ENCODE peak calls at places on chromosomes 11 and 22, in five cellular contexts. One of them, this sample, is unnamed.

GRCh38 chr11:47889714-47890441 is 41.7 kb upstream of the NUP160 start:
- DNase-seq in transverse colon: no peak
- DNase-seq in endodermal cell: no peak
- DNase-seq in kidney: no peak
- DNase-seq in cardiac muscle cell: no peak
- DNase-seq in this sample: no peak

GRCh38 chr11:12270817-12271216 is 106.6 kb upstream of the PARVA start:
- DNase-seq in transverse colon: no peak
- DNase-seq in endodermal cell: no peak
- DNase-seq in kidney: no peak
- DNase-seq in cardiac muscle cell: no peak
- DNase-seq in this sample: no peak

GRCh38 chr11:27571151-27571840 is 64.7 kb upstream of the LIN7C start:
- DNase-seq in transverse colon: no peak
- DNase-seq in endodermal cell: no peak
- DNase-seq in kidney: no peak
- DNase-seq in cardiac muscle cell: peak
- DNase-seq in this sample: no peak

GRCh38 chr11:68956547-68957254 is 24.1 kb downstream of the MRGPRD start:
- DNase-seq in transverse colon: no peak
- DNase-seq in endodermal cell: no peak
- DNase-seq in kidney: no peak
- DNase-seq in cardiac muscle cell: no peak
- DNase-seq in this sample: no peak

GRCh38 chr11:116874251-116874650 is 36.8 kb upstream of the APOA1 start:
- DNase-seq in transverse colon: no peak
- DNase-seq in endodermal cell: no peak
- DNase-seq in kidney: no peak
- DNase-seq in cardiac muscle cell: no peak
- DNase-seq in this sample: no peak

GRCh38 chr22:44024288-44024908 is at the start of gene PARVB:
- DNase-seq in transverse colon: peak
- DNase-seq in endodermal cell: peak
- DNase-seq in kidney: peak
- DNase-seq in cardiac muscle cell: peak
- DNase-seq in this sample: peak

GRCh38 chr11:131749100-131749499 is 378.7 kb downstream of the NTM start:
- DNase-seq in transverse colon: no peak
- DNase-seq in endodermal cell: no peak
- DNase-seq in kidney: no peak
- DNase-seq in cardiac muscle cell: no peak
- DNase-seq in this sample: no peak

GRCh38 chr11:117851852-117852251 is 24.6 kb downstream of the FXYD6 start:
- DNase-seq in transverse colon: no peak
- DNase-seq in endodermal cell: no peak
- DNase-seq in kidney: peak
- DNase-seq in cardiac muscle cell: no peak
- DNase-seq in this sample: no peak

GRCh38 chr11:131389582-131389981 is 19.2 kb downstream of the NTM start:
- DNase-seq in transverse colon: no peak
- DNase-seq in endodermal cell: no peak
- DNase-seq in kidney: no peak
- DNase-seq in cardiac muscle cell: no peak
- DNase-seq in this sample: no peak

GRCh38 chr11:123063396-123064267 is 1.7 kb upstream of the HSPA8 start:
- DNase-seq in transverse colon: peak
- DNase-seq in endodermal cell: no peak
- DNase-seq in kidney: no peak
- DNase-seq in cardiac muscle cell: no peak
- DNase-seq in this sample: peak

GRCh38 chr11:22828373-22828772 is 1.2 kb downstream of the SVIP start:
- DNase-seq in transverse colon: no peak
- DNase-seq in endodermal cell: no peak
- DNase-seq in kidney: no peak
- DNase-seq in cardiac muscle cell: no peak
- DNase-seq in this sample: peak

GRCh38 chr11:128772814-128773213 is 78.9 kb downstream of the FLI1 start:
- DNase-seq in transverse colon: peak
- DNase-seq in endodermal cell: no peak
- DNase-seq in kidney: peak
- DNase-seq in cardiac muscle cell: no peak
- DNase-seq in this sample: peak

GRCh38 chr22:35043251-35043931 is 22.6 kb upstream of the ISX start:
- DNase-seq in transverse colon: peak
- DNase-seq in endodermal cell: peak
- DNase-seq in kidney: no peak
- DNase-seq in cardiac muscle cell: peak
- DNase-seq in this sample: peak

GRCh38 chr11:14587203-14587602 is 56.4 kb upstream of the PDE3B start:
- DNase-seq in transverse colon: no peak
- DNase-seq in endodermal cell: no peak
- DNase-seq in kidney: no peak
- DNase-seq in cardiac muscle cell: no peak
- DNase-seq in this sample: no peak

GRCh38 chr22:38942702-38943101 is 14.7 kb upstream of the APOBEC3A start:
- DNase-seq in transverse colon: no peak
- DNase-seq in endodermal cell: no peak
- DNase-seq in kidney: peak
- DNase-seq in cardiac muscle cell: no peak
- DNase-seq in this sample: no peak

GRCh38 chr22:38943882-38944281 is 13.5 kb upstream of the APOBEC3A start:
- DNase-seq in transverse colon: no peak
- DNase-seq in endodermal cell: no peak
- DNase-seq in kidney: no peak
- DNase-seq in cardiac muscle cell: no peak
- DNase-seq in this sample: no peak

GRCh38 chr22:38944653-38945052 is 12.8 kb upstream of the APOBEC3A start:
- DNase-seq in transverse colon: peak
- DNase-seq in endodermal cell: no peak
- DNase-seq in kidney: peak
- DNase-seq in cardiac muscle cell: no peak
- DNase-seq in this sample: no peak

GRCh38 chr22:38941488-38941987 is 15.9 kb upstream of the APOBEC3A start:
- DNase-seq in transverse colon: no peak
- DNase-seq in endodermal cell: no peak
- DNase-seq in kidney: peak
- DNase-seq in cardiac muscle cell: no peak
- DNase-seq in this sample: peak

DNA sequence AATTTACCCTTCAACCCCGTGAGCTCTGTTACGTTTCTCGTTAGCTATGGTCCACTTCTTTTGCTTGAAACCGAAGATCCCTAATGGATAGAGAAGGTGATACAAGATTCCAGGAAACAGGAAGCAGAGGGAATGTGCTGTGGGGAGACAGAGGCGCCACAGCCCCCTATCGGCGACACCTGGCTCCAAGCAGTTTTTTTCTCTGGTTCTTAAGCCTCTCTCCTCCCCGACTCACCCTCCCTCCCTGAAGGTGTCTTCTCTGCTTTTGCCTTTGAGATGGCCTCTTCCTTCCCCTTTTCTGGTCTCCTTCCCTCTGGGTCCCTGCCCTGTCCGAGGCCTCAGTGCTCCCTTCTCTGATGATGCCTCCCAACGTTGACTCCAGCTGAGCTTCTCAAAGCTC is 14.2 kb upstream of the APOBEC3A start:
- DNase-seq in transverse colon: peak
- DNase-seq in endodermal cell: no peak
- DNase-seq in kidney: peak
- DNase-seq in cardiac muscle cell: no peak
- DNase-seq in this sample: no peak
- TF ChIP-seq CTCF in transverse colon: no peak
- TF ChIP-seq CTCF in endodermal cell: peak
- TF ChIP-seq CTCF in kidney: no peak
- TF ChIP-seq CTCF in cardiac muscle cell: peak
- TF ChIP-seq CTCF in this sample: peak

DNA sequence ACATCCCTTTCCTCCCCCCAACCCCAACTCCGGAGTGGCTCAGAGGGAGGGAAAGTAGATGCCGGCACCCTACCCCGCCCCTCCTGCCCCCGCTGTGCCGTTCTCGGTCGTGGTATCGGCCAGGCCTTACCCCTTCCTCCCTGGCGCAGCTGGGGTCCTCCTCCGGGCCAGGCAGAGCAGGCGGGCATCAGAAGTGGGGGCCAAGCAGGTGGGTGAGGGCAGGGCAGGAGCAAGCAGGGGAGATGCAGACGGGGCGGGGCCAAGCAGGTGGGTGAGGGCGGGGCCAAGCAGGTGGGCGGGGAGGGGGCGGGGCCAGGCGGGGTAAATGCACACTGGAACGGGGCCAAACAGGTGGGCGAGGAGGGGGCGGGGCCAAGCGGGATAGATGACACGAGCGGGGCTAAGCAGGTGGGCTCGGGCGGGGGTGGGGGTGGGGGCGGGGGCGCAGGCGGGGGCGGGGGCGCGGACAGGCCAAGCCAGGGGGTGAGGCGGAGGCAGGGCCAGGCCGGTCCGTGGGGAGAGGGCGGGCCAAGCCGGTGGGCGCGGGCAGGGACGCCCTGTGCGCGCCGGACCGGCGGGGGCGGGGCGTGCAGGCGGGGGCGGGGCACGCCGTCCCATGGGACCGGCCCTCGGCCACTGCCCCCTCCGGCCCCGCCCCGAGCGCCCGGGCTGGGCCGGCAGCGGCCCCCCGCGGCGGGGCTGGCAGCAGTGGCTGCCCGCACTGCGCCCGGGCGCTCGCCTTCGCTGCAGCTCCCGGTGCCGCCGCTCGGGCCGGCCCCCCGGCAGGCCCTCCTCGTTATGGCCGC is at the start of the genes KCNQ1 and TRPM5:
- DNase-seq in transverse colon: peak
- DNase-seq in endodermal cell: peak
- DNase-seq in kidney: peak
- DNase-seq in cardiac muscle cell: peak
- DNase-seq in this sample: peak
- TF ChIP-seq CTCF in transverse colon: no peak
- TF ChIP-seq CTCF in endodermal cell: no peak
- TF ChIP-seq CTCF in kidney: peak
- TF ChIP-seq CTCF in cardiac muscle cell: no peak
- TF ChIP-seq CTCF in this sample: no peak

GRCh38 chr22:47837703-47838102 is 1075.3 kb downstream of the TBC1D22A start:
- DNase-seq in transverse colon: no peak
- DNase-seq in endodermal cell: peak
- DNase-seq in kidney: no peak
- DNase-seq in cardiac muscle cell: no peak
- DNase-seq in this sample: peak
- TF ChIP-seq CTCF in transverse colon: no peak
- TF ChIP-seq CTCF in endodermal cell: peak
- TF ChIP-seq CTCF in kidney: no peak
- TF ChIP-seq CTCF in cardiac muscle cell: peak
- TF ChIP-seq CTCF in this sample: peak

GRCh38 chr22:37351268-37351667 is 69.0 kb downstream of the CYTH4 start:
- DNase-seq in transverse colon: no peak
- DNase-seq in endodermal cell: no peak
- DNase-seq in kidney: no peak
- DNase-seq in cardiac muscle cell: no peak
- DNase-seq in this sample: no peak
- TF ChIP-seq CTCF in transverse colon: no peak
- TF ChIP-seq CTCF in endodermal cell: peak
- TF ChIP-seq CTCF in kidney: no peak
- TF ChIP-seq CTCF in cardiac muscle cell: no peak
- TF ChIP-seq CTCF in this sample: no peak

This sample was measured in GM12865.